ENCODE peak calls at places on chromosome 18, in six cellular contexts. X is AG04450, E is heart right ventricle, Y is prostate gland, B is transverse colon, R is A549. C is an unnamed sample.

GRCh38 chr18:43116699-43117294 is 1.3 kb upstream of the RIT2 start:
- DNase-seq in X (no peak), E (no peak), Y (no peak), B (no peak), R (no peak), C (no peak)

GRCh38 chr18:8515142-8515865 is 93.9 kb upstream of the RAB12 start:
- DNase-seq in X (no peak), E (no peak), Y (no peak), B (no peak), R (no peak), C (no peak)

GRCh38 chr18:11124054-11124453 is 25.3 kb downstream of the PIEZO2 start:
- DNase-seq in X (no peak), E (no peak), Y (no peak), B (no peak), R (no peak), C (no peak)

GRCh38 chr18:68714356-68714706 is 577 bp downstream of the TMX3 start:
- DNase-seq in X (no peak), E (no peak), Y (peak), B (peak), R (no peak), C (no peak)

GRCh38 chr18:33755918-33756590 is 178.0 kb downstream of the ASXL3 start:
- DNase-seq in X (peak), E (no peak), Y (no peak), B (peak), R (peak), C (peak)

GRCh38 chr18:80196528-80197320 is 50.6 kb downstream of the PARD6G start:
- DNase-seq in X (no peak), E (no peak), Y (no peak), B (no peak), R (no peak), C (peak)

GRCh38 chr18:76722224-76723061 is 99.9 kb upstream of the ZNF236 start:
- DNase-seq in X (no peak), E (no peak), Y (no peak), B (no peak), R (no peak), C (no peak)

GRCh38 chr18:46759885-46760284 is 3.0 kb upstream of the ST8SIA5 start:
- DNase-seq in X (no peak), E (no peak), Y (no peak), B (no peak), R (no peak), C (no peak)

GRCh38 chr18:10923225-10923624 is 226.1 kb downstream of the PIEZO2 start:
- DNase-seq in X (no peak), E (no peak), Y (no peak), B (no peak), R (no peak), C (no peak)

GRCh38 chr18:48838921-48839818 is 111.6 kb downstream of the SMAD7 start:
- DNase-seq in X (no peak), E (no peak), Y (no peak), B (no peak), R (no peak), C (no peak)

GRCh38 chr18:3329871-3330270 is 67.9 kb downstream of the MYL12B start:
- DNase-seq in X (no peak), E (no peak), Y (no peak), B (no peak), R (no peak), C (no peak)

GRCh38 chr18:3388980-3389379 is 61.0 kb upstream of the TGIF1 start:
- DNase-seq in X (no peak), E (no peak), Y (no peak), B (no peak), R (peak), C (no peak)

GRCh38 chr18:76228716-76229115 is 266.3 kb downstream of the ZNF516 start:
- DNase-seq in X (no peak), E (no peak), Y (no peak), B (no peak), R (no peak), C (no peak)

GRCh38 chr18:3238742-3239141 is 8.9 kb upstream of the MYL12A start:
- DNase-seq in X (no peak), E (no peak), Y (no peak), B (no peak), R (no peak), C (no peak)

GRCh38 chr18:56676639-56677038 is 25.5 kb downstream of the WDR7 start:
- DNase-seq in X (no peak), E (peak), Y (no peak), B (no peak), R (no peak), C (no peak)

GRCh38 chr18:56672391-56672790 is 21.2 kb downstream of the WDR7 start:
- DNase-seq in X (no peak), E (no peak), Y (no peak), B (no peak), R (no peak), C (no peak)

DNA sequence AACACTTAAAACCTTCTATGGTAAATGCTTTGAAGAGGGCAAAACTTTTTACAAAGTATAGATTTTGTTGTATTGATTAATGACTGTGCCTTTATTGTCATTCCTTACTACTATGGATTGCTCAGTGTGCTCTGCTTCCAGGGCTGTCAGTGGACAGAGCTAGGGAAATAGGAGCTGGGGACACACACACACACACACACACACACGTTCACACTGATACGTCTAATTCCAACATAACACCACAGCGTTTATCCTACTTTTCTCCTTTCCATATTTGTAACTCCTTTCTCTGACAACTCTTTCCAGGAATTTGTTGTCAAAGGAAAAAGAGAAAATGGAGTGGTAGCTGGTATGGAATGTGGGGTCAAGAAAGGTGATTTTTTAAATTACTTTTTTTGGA is 21.8 kb downstream of the WDR7 start:
- DNase-seq in X (no peak), E (no peak), Y (no peak), B (no peak), R (no peak), C (no peak)
- TF ChIP-seq CTCF in X (no peak), E (no peak), Y (no peak), B (no peak), R (no peak), C (no peak)

DNA sequence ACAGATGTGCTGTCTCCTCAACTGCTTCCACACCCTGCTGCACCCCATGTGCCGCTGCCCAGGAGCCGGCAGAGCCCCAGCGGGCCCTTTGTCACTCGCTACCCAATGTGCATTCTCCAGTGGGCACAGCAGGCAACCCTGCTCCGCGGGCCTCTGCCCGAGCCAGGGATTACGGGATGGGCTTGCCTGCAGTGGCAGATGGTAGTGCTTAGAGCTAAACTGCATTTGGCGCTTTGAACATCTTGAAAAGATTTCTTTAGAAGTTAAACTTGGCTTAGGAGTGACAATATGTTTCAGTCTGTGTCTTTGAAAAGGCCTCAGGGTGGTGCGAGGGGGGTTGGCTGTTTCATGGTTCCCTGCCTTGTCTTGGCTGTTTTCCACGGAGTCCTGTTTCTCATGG is 84.0 kb upstream of the BOD1L2 start:
- DNase-seq in X (no peak), E (no peak), Y (no peak), B (no peak), R (no peak), C (no peak)
- H3K27ac ChIP-seq in X (no peak), E (no peak), Y (no peak), B (no peak), R (no peak), C (no peak)

DNA sequence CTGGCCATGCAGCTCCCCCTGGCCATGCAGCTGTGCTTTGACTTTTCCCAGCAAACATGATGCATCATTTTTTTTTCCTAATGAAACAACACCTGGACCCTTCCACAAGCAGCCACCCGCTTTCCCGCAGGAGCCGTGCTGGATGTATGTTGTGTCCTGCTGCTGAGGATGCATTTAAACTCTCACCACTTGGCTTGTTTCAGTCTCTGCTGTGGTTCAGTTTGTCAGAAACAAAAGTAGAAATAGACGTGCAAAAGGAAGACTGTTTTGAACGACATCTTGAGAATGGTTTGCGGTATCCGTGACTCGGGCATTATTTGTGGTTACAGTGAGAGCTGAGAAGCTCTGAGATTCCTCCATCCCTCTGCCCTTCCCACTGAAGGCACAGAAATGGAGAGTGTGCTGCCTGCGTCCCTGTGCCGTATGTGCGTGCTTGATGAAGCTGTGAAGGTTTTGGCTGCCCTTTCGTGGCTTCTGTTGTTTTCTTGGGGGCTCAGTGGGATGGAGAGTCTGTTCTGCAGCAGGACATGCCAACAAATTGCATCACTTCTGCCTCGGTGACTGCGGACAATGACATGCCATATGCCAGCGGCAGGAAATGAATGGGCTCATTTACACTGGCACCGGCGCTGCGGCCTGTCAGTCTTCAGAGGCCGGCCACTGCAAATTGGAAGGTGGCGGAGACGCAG is 417.7 kb upstream of the SALL3 start:
- DNase-seq in X (no peak), E (no peak), Y (no peak), B (no peak), R (no peak), C (no peak)
- H3K4me3 ChIP-seq in X (no peak), E (no peak), Y (no peak), B (no peak), R (no peak), C (no peak)

GRCh38 chr18:6558770-6559169 is 144.1 kb upstream of the L3MBTL4 start:
- DNase-seq in X (no peak), E (no peak), Y (no peak), B (no peak), R (no peak), C (no peak)

GRCh38 chr18:6561893-6562292 is 147.2 kb upstream of the L3MBTL4 start:
- DNase-seq in X (no peak), E (no peak), Y (no peak), B (no peak), R (no peak), C (no peak)

GRCh38 chr18:6557052-6557451 is 142.3 kb upstream of the L3MBTL4 start:
- DNase-seq in X (no peak), E (no peak), Y (no peak), B (no peak), R (no peak), C (no peak)

GRCh38 chr18:6557470-6558245 is 142.9 kb upstream of the L3MBTL4 start:
- DNase-seq in X (no peak), E (no peak), Y (no peak), B (no peak), R (no peak), C (no peak)

DNA sequence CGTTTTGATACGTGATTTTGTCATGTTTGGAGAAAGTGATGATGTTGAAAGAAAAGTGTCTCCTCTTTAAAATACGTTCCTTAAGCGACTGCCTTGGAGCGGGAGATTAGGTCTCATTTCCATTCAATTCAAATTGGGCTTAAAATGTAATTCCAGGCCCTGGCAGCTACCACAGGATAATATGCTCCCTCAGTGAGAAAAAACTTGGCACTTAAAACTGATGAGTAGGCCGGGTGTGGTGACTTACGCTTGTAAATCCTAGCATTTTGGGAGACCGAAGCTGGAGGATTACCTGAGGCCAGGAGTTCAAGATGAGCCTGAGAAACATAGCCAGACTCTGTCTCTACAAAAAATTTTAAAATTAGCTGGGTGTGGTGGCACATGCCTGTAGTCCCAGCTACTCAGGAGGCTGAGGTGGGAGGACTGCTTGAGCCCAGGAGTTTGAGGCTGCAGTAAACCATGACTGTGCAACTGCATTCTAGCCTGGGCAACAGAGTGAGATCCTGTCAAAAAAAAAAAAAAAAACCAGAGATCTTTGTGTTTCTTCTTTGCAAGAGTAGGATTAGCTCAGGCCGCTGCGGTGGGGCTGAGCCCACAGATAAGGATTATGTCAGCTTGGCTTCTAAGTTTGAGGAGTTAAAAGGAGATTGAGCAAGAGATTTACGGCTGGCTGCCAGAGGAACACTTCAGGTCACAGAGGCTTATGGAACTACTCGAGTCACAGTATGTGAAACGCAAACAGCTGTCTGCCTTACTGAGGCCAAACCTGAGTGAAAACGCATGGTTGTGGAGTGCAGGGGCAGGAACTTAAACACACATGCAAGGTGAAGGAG is 146.5 kb upstream of the L3MBTL4 start:
- DNase-seq in X (peak), E (peak), Y (no peak), B (peak), R (no peak), C (peak)
- TF ChIP-seq CTCF in X (no peak), E (no peak), Y (no peak), B (no peak), R (no peak), C (no peak)

DNA sequence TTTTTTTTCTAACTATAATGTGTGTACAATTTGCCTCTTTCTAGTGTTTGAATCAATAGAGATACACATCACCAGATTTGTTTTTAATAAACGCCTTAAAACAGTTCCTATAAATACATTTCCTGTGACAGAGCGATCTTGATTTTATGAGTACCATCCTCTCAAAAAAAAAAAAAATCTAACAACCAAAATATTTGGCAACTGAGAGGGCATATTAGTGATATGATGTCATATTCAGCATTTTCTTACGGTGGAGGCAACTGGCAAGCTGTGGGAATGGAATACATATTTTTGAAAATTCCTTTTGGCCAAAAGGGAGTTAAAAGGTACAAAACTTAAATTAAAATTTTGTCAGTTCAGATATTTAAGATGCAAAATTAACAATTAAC is 268.5 kb downstream of the TCF4 start:
- DNase-seq in X (no peak), E (no peak), Y (no peak), B (no peak), R (no peak), C (no peak)
- H3K27ac ChIP-seq in X (peak), E (peak), Y (peak), B (peak), R (no peak), C (no peak)

DNA sequence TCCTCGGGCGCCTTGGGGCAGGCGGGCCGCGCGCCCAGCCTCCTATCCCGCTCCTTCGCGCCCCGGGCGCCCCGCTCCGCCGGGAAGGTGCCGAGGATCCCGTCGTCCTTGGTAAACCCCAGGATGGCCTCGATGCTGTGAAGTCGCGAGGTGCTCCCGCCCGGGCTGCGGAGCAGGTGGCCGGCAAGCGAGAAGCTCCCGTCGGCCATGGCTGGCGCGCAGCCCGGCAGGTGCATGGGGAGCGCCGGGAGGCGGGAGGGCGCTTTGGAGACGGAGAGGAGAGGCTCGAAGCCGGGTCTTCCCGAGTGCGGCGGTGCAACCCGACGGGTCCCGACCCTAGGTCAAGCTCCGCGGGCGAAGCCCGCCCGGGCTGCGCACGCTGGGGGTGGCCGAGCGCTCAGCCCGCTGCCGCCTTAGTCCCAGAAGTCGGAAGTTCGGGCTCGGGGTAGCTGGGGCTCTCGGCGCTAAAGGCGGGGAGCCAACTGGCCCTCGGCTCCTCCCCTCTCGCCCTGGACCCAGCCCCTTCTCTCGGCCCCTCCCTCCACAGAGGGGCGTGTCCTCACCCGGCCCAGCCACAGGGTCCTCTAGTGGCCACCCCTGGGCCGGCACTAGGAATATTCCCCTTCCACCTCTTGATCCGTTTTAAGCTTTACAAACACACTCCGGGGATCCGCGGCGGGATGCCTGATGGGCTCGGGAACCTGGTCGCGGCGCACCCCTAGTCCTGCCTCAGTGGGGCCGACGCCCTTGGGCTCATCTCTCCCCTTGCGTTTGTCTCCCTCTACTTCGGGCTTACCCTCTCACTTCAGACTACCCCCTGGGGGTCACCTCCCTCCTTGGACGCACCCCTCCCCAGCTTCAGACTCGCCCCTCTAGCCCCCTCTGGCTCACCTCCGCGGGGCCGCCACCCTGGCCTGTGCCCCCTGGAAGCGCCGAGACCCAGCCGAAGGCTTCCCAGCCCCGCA is at the start of gene RAX:
- DNase-seq in X (no peak), E (no peak), Y (no peak), B (no peak), R (peak), C (no peak)
- H3K4me3 ChIP-seq in X (peak), E (peak), Y (peak), B (peak), R (peak), C (peak)

DNA sequence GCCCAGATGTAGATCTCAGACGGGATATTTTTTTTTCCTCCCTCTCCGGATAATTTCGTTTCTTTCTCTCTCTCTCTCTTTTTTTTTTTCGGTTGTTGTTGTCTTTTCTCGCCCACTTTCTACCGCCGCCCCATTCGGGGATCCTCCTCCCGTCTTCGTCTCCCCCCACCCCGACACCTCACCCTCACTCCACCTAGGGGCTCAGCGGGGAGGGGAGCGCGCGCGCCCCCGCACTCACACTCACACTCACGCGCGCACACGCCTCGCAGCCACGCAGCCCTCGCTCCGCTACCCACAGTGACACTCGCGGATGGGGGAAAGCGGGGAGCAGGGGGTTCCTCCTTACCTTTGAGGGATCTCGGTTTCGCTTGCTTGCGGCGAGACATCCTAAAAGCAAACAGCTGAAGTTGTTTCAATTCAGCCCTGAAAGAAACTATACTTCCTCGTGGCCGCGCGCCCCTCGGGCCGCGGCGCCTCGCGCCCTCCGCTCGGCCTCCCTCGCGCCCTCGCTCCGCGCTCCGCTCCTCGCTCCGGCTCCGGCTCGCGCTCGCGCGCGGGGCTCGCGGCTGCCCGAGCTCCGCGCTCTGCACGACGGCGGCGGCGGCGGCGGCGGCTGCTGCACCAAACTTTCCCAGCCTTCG is 1.3 kb downstream of the ZNF521 start:
- DNase-seq in X (peak), E (peak), Y (no peak), B (peak), R (no peak), C (no peak)
- TF ChIP-seq CTCF in X (no peak), E (no peak), Y (no peak), B (no peak), R (no peak), C (no peak)

GRCh38 chr18:58785870-58786269 is 78.8 kb upstream of the ZNF532 start:
- DNase-seq in X (no peak), E (no peak), Y (peak), B (no peak), R (peak), C (no peak)
- H3K27ac ChIP-seq in X (peak), E (peak), Y (peak), B (no peak), R (peak), C (no peak)